ENCODE peak calls at places on chromosomes 11 and 22, in seven cellular contexts. One of them, this sample, is unnamed.

GRCh38 chr11:850777-851762 is 8.4 kb downstream of the TSPAN4 start:
- DNase-seq in activated CD8-positive, alpha-beta T cell treated with anti-CD3 and anti-CD28 coated beads for 36 hours: peak
- DNase-seq in sigmoid colon: no peak
- DNase-seq in dorsolateral prefrontal cortex: no peak
- DNase-seq in fibroblast of pulmonary artery: no peak
- DNase-seq in CD8-positive, alpha-beta T cell: no peak
- DNase-seq in tibial artery: no peak
- DNase-seq in this sample: no peak

GRCh38 chr11:87338046-87338639 is 300.4 kb downstream of the TMEM135 start:
- DNase-seq in activated CD8-positive, alpha-beta T cell treated with anti-CD3 and anti-CD28 coated beads for 36 hours: no peak
- DNase-seq in sigmoid colon: no peak
- DNase-seq in dorsolateral prefrontal cortex: no peak
- DNase-seq in fibroblast of pulmonary artery: no peak
- DNase-seq in CD8-positive, alpha-beta T cell: no peak
- DNase-seq in tibial artery: no peak
- DNase-seq in this sample: no peak

GRCh38 chr11:9697766-9698165 is 33.9 kb downstream of the SWAP70 start:
- DNase-seq in activated CD8-positive, alpha-beta T cell treated with anti-CD3 and anti-CD28 coated beads for 36 hours: no peak
- DNase-seq in sigmoid colon: no peak
- DNase-seq in dorsolateral prefrontal cortex: no peak
- DNase-seq in fibroblast of pulmonary artery: no peak
- DNase-seq in CD8-positive, alpha-beta T cell: no peak
- DNase-seq in tibial artery: no peak
- DNase-seq in this sample: no peak

GRCh38 chr22:29330291-29330690 is 14.8 kb upstream of the RASL10A start:
- DNase-seq in activated CD8-positive, alpha-beta T cell treated with anti-CD3 and anti-CD28 coated beads for 36 hours: no peak
- DNase-seq in sigmoid colon: no peak
- DNase-seq in dorsolateral prefrontal cortex: no peak
- DNase-seq in fibroblast of pulmonary artery: no peak
- DNase-seq in CD8-positive, alpha-beta T cell: no peak
- DNase-seq in tibial artery: no peak
- DNase-seq in this sample: no peak

GRCh38 chr22:44193537-44193896 is 12.8 kb downstream of the PARVG start:
- DNase-seq in activated CD8-positive, alpha-beta T cell treated with anti-CD3 and anti-CD28 coated beads for 36 hours: peak
- DNase-seq in sigmoid colon: no peak
- DNase-seq in dorsolateral prefrontal cortex: no peak
- DNase-seq in fibroblast of pulmonary artery: no peak
- DNase-seq in CD8-positive, alpha-beta T cell: no peak
- DNase-seq in tibial artery: no peak
- DNase-seq in this sample: no peak

GRCh38 chr11:47468598-47469214 is 19.8 kb upstream of the RAPSN start:
- DNase-seq in activated CD8-positive, alpha-beta T cell treated with anti-CD3 and anti-CD28 coated beads for 36 hours: no peak
- DNase-seq in sigmoid colon: no peak
- DNase-seq in dorsolateral prefrontal cortex: no peak
- DNase-seq in fibroblast of pulmonary artery: peak
- DNase-seq in CD8-positive, alpha-beta T cell: no peak
- DNase-seq in tibial artery: no peak
- DNase-seq in this sample: no peak

GRCh38 chr11:80146231-80146630 is 705.4 kb upstream of the TENM4 start:
- DNase-seq in activated CD8-positive, alpha-beta T cell treated with anti-CD3 and anti-CD28 coated beads for 36 hours: no peak
- DNase-seq in sigmoid colon: no peak
- DNase-seq in dorsolateral prefrontal cortex: no peak
- DNase-seq in fibroblast of pulmonary artery: no peak
- DNase-seq in CD8-positive, alpha-beta T cell: no peak
- DNase-seq in tibial artery: no peak
- DNase-seq in this sample: no peak

GRCh38 chr11:75107187-75107586 is 10.5 kb upstream of the OR2AT4 start:
- DNase-seq in activated CD8-positive, alpha-beta T cell treated with anti-CD3 and anti-CD28 coated beads for 36 hours: no peak
- DNase-seq in sigmoid colon: no peak
- DNase-seq in dorsolateral prefrontal cortex: no peak
- DNase-seq in fibroblast of pulmonary artery: peak
- DNase-seq in CD8-positive, alpha-beta T cell: no peak
- DNase-seq in tibial artery: no peak
- DNase-seq in this sample: no peak

GRCh38 chr11:45677811-45678515 is 12.5 kb upstream of the CHST1 start:
- DNase-seq in activated CD8-positive, alpha-beta T cell treated with anti-CD3 and anti-CD28 coated beads for 36 hours: no peak
- DNase-seq in sigmoid colon: peak
- DNase-seq in dorsolateral prefrontal cortex: no peak
- DNase-seq in fibroblast of pulmonary artery: no peak
- DNase-seq in CD8-positive, alpha-beta T cell: no peak
- DNase-seq in tibial artery: no peak
- DNase-seq in this sample: no peak

GRCh38 chr11:121577106-121577505 is 124.3 kb upstream of the SORL1-AS1 start:
- DNase-seq in activated CD8-positive, alpha-beta T cell treated with anti-CD3 and anti-CD28 coated beads for 36 hours: no peak
- DNase-seq in sigmoid colon: no peak
- DNase-seq in dorsolateral prefrontal cortex: no peak
- DNase-seq in fibroblast of pulmonary artery: no peak
- DNase-seq in CD8-positive, alpha-beta T cell: no peak
- DNase-seq in tibial artery: no peak
- DNase-seq in this sample: no peak

GRCh38 chr11:12029738-12030363 is 21.4 kb upstream of the DKK3 start:
- DNase-seq in activated CD8-positive, alpha-beta T cell treated with anti-CD3 and anti-CD28 coated beads for 36 hours: no peak
- DNase-seq in sigmoid colon: no peak
- DNase-seq in dorsolateral prefrontal cortex: no peak
- DNase-seq in fibroblast of pulmonary artery: no peak
- DNase-seq in CD8-positive, alpha-beta T cell: no peak
- DNase-seq in tibial artery: no peak
- DNase-seq in this sample: no peak

GRCh38 chr22:44409211-44409648 is 88.8 kb downstream of the RTL6 start:
- DNase-seq in activated CD8-positive, alpha-beta T cell treated with anti-CD3 and anti-CD28 coated beads for 36 hours: no peak
- DNase-seq in sigmoid colon: peak
- DNase-seq in dorsolateral prefrontal cortex: peak
- DNase-seq in fibroblast of pulmonary artery: no peak
- DNase-seq in CD8-positive, alpha-beta T cell: no peak
- DNase-seq in tibial artery: no peak
- DNase-seq in this sample: no peak

GRCh38 chr11:27839226-27839913 is 139.1 kb upstream of the BDNF start:
- DNase-seq in activated CD8-positive, alpha-beta T cell treated with anti-CD3 and anti-CD28 coated beads for 36 hours: no peak
- DNase-seq in sigmoid colon: no peak
- DNase-seq in dorsolateral prefrontal cortex: no peak
- DNase-seq in fibroblast of pulmonary artery: peak
- DNase-seq in CD8-positive, alpha-beta T cell: no peak
- DNase-seq in tibial artery: no peak
- DNase-seq in this sample: no peak

GRCh38 chr11:65849366-65849765 is 8.6 kb downstream of the CFL1 start:
- DNase-seq in activated CD8-positive, alpha-beta T cell treated with anti-CD3 and anti-CD28 coated beads for 36 hours: no peak
- DNase-seq in sigmoid colon: no peak
- DNase-seq in dorsolateral prefrontal cortex: no peak
- DNase-seq in fibroblast of pulmonary artery: no peak
- DNase-seq in CD8-positive, alpha-beta T cell: no peak
- DNase-seq in tibial artery: no peak
- DNase-seq in this sample: no peak

GRCh38 chr11:30171661-30172060 is 59.2 kb upstream of the FSHB start:
- DNase-seq in activated CD8-positive, alpha-beta T cell treated with anti-CD3 and anti-CD28 coated beads for 36 hours: no peak
- DNase-seq in sigmoid colon: no peak
- DNase-seq in dorsolateral prefrontal cortex: no peak
- DNase-seq in fibroblast of pulmonary artery: no peak
- DNase-seq in CD8-positive, alpha-beta T cell: no peak
- DNase-seq in tibial artery: no peak
- DNase-seq in this sample: no peak

GRCh38 chr11:133827556-133827955 is 17.8 kb downstream of the SPATA19 start:
- DNase-seq in activated CD8-positive, alpha-beta T cell treated with anti-CD3 and anti-CD28 coated beads for 36 hours: no peak
- DNase-seq in sigmoid colon: no peak
- DNase-seq in dorsolateral prefrontal cortex: no peak
- DNase-seq in fibroblast of pulmonary artery: no peak
- DNase-seq in CD8-positive, alpha-beta T cell: no peak
- DNase-seq in tibial artery: no peak
- DNase-seq in this sample: no peak

GRCh38 chr22:39152511-39153219 is at the start of gene CBX7:
- DNase-seq in activated CD8-positive, alpha-beta T cell treated with anti-CD3 and anti-CD28 coated beads for 36 hours: peak
- DNase-seq in sigmoid colon: peak
- DNase-seq in dorsolateral prefrontal cortex: peak
- DNase-seq in fibroblast of pulmonary artery: peak
- DNase-seq in CD8-positive, alpha-beta T cell: peak
- DNase-seq in tibial artery: peak
- DNase-seq in this sample: peak

GRCh38 chr11:7571640-7572000 is 57.8 kb downstream of the PPFIBP2 start:
- DNase-seq in activated CD8-positive, alpha-beta T cell treated with anti-CD3 and anti-CD28 coated beads for 36 hours: peak
- DNase-seq in sigmoid colon: peak
- DNase-seq in dorsolateral prefrontal cortex: peak
- DNase-seq in fibroblast of pulmonary artery: peak
- DNase-seq in CD8-positive, alpha-beta T cell: no peak
- DNase-seq in tibial artery: peak
- DNase-seq in this sample: peak

GRCh38 chr11:7569044-7569443 is 55.2 kb downstream of the PPFIBP2 start:
- DNase-seq in activated CD8-positive, alpha-beta T cell treated with anti-CD3 and anti-CD28 coated beads for 36 hours: no peak
- DNase-seq in sigmoid colon: no peak
- DNase-seq in dorsolateral prefrontal cortex: no peak
- DNase-seq in fibroblast of pulmonary artery: no peak
- DNase-seq in CD8-positive, alpha-beta T cell: no peak
- DNase-seq in tibial artery: no peak
- DNase-seq in this sample: no peak

GRCh38 chr11:7572001-7572712 is 58.4 kb downstream of the PPFIBP2 start:
- DNase-seq in activated CD8-positive, alpha-beta T cell treated with anti-CD3 and anti-CD28 coated beads for 36 hours: no peak
- DNase-seq in sigmoid colon: no peak
- DNase-seq in dorsolateral prefrontal cortex: no peak
- DNase-seq in fibroblast of pulmonary artery: no peak
- DNase-seq in CD8-positive, alpha-beta T cell: no peak
- DNase-seq in tibial artery: no peak
- DNase-seq in this sample: no peak

GRCh38 chr11:7573193-7573557 is 59.4 kb downstream of the PPFIBP2 start:
- DNase-seq in activated CD8-positive, alpha-beta T cell treated with anti-CD3 and anti-CD28 coated beads for 36 hours: no peak
- DNase-seq in sigmoid colon: no peak
- DNase-seq in dorsolateral prefrontal cortex: no peak
- DNase-seq in fibroblast of pulmonary artery: peak
- DNase-seq in CD8-positive, alpha-beta T cell: no peak
- DNase-seq in tibial artery: no peak
- DNase-seq in this sample: no peak

DNA sequence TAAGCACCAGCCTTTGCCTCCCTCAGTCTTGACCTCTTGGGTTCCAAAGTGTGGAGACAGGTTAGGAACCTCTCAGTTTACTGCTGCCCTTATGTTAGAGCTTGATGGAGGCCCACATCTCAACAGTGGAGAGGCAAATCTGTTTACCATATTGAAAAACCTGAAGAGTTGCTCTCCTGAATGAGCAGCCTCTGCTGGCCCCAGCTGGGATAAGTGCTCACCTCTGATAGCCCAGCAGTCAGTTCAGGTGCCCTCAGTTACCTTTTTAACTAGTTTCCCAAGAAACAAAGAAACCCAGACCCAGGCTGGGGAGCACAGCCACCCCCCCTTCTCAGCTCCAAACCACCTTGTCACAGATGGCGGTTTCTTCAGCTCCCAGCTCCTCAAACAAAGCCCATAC is 57.1 kb downstream of the PPFIBP2 start:
- DNase-seq in activated CD8-positive, alpha-beta T cell treated with anti-CD3 and anti-CD28 coated beads for 36 hours: no peak
- DNase-seq in sigmoid colon: no peak
- DNase-seq in dorsolateral prefrontal cortex: no peak
- DNase-seq in fibroblast of pulmonary artery: no peak
- DNase-seq in CD8-positive, alpha-beta T cell: no peak
- DNase-seq in tibial artery: no peak
- DNase-seq in this sample: no peak
- TF ChIP-seq CTCF in activated CD8-positive, alpha-beta T cell treated with anti-CD3 and anti-CD28 coated beads for 36 hours: no peak
- TF ChIP-seq CTCF in sigmoid colon: no peak
- TF ChIP-seq CTCF in dorsolateral prefrontal cortex: no peak
- TF ChIP-seq CTCF in fibroblast of pulmonary artery: no peak
- TF ChIP-seq CTCF in CD8-positive, alpha-beta T cell: no peak
- TF ChIP-seq CTCF in tibial artery: no peak
- TF ChIP-seq CTCF in this sample: no peak

GRCh38 chr22:36327922-36328551 is 59.7 kb downstream of the MYH9 start:
- DNase-seq in activated CD8-positive, alpha-beta T cell treated with anti-CD3 and anti-CD28 coated beads for 36 hours: peak
- DNase-seq in sigmoid colon: peak
- DNase-seq in dorsolateral prefrontal cortex: peak
- DNase-seq in fibroblast of pulmonary artery: peak
- DNase-seq in CD8-positive, alpha-beta T cell: no peak
- DNase-seq in tibial artery: peak
- DNase-seq in this sample: no peak

GRCh38 chr22:36325163-36326031 is 62.4 kb downstream of the MYH9 start:
- DNase-seq in activated CD8-positive, alpha-beta T cell treated with anti-CD3 and anti-CD28 coated beads for 36 hours: no peak
- DNase-seq in sigmoid colon: peak
- DNase-seq in dorsolateral prefrontal cortex: no peak
- DNase-seq in fibroblast of pulmonary artery: peak
- DNase-seq in CD8-positive, alpha-beta T cell: no peak
- DNase-seq in tibial artery: peak
- DNase-seq in this sample: no peak

GRCh38 chr22:36324414-36324813 is 63.4 kb downstream of the MYH9 start:
- DNase-seq in activated CD8-positive, alpha-beta T cell treated with anti-CD3 and anti-CD28 coated beads for 36 hours: no peak
- DNase-seq in sigmoid colon: no peak
- DNase-seq in dorsolateral prefrontal cortex: peak
- DNase-seq in fibroblast of pulmonary artery: no peak
- DNase-seq in CD8-positive, alpha-beta T cell: no peak
- DNase-seq in tibial artery: no peak
- DNase-seq in this sample: no peak

GRCh38 chr22:36328635-36329216 is 59.0 kb downstream of the MYH9 start:
- DNase-seq in activated CD8-positive, alpha-beta T cell treated with anti-CD3 and anti-CD28 coated beads for 36 hours: peak
- DNase-seq in sigmoid colon: peak
- DNase-seq in dorsolateral prefrontal cortex: peak
- DNase-seq in fibroblast of pulmonary artery: peak
- DNase-seq in CD8-positive, alpha-beta T cell: no peak
- DNase-seq in tibial artery: peak
- DNase-seq in this sample: no peak

GRCh38 chr22:36326178-36327161 is 61.3 kb downstream of the MYH9 start:
- DNase-seq in activated CD8-positive, alpha-beta T cell treated with anti-CD3 and anti-CD28 coated beads for 36 hours: no peak
- DNase-seq in sigmoid colon: no peak
- DNase-seq in dorsolateral prefrontal cortex: no peak
- DNase-seq in fibroblast of pulmonary artery: no peak
- DNase-seq in CD8-positive, alpha-beta T cell: no peak
- DNase-seq in tibial artery: no peak
- DNase-seq in this sample: no peak
- TF ChIP-seq CTCF in activated CD8-positive, alpha-beta T cell treated with anti-CD3 and anti-CD28 coated beads for 36 hours: no peak
- TF ChIP-seq CTCF in sigmoid colon: no peak
- TF ChIP-seq CTCF in dorsolateral prefrontal cortex: no peak
- TF ChIP-seq CTCF in fibroblast of pulmonary artery: no peak
- TF ChIP-seq CTCF in CD8-positive, alpha-beta T cell: no peak
- TF ChIP-seq CTCF in tibial artery: no peak
- TF ChIP-seq CTCF in this sample: no peak

DNA sequence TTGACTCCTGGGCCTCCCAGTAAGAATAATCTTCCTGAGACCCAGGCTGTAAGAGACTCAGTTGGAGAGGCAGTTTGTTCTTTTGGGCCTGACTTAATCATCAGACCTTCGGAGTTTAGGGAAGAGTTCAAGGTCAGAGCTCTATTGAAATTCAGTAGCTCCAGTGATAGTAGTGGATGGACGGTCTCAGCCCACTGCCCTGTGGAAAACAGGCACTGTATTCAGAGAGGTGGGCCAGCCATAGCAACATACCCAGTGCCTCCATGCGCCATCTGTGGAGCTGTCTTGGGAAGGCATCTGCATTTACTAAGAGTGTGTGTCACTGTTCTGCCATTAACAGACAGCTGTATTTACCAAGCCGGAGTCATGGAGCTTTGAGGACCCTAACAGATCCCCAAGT is 2.9 kb downstream of the SMARCB1 start:
- DNase-seq in activated CD8-positive, alpha-beta T cell treated with anti-CD3 and anti-CD28 coated beads for 36 hours: no peak
- DNase-seq in sigmoid colon: no peak
- DNase-seq in dorsolateral prefrontal cortex: no peak
- DNase-seq in fibroblast of pulmonary artery: no peak
- DNase-seq in CD8-positive, alpha-beta T cell: no peak
- DNase-seq in tibial artery: no peak
- DNase-seq in this sample: no peak
- TF ChIP-seq CTCF in activated CD8-positive, alpha-beta T cell treated with anti-CD3 and anti-CD28 coated beads for 36 hours: no peak
- TF ChIP-seq CTCF in sigmoid colon: no peak
- TF ChIP-seq CTCF in dorsolateral prefrontal cortex: no peak
- TF ChIP-seq CTCF in fibroblast of pulmonary artery: peak
- TF ChIP-seq CTCF in CD8-positive, alpha-beta T cell: no peak
- TF ChIP-seq CTCF in tibial artery: no peak
- TF ChIP-seq CTCF in this sample: no peak

DNA sequence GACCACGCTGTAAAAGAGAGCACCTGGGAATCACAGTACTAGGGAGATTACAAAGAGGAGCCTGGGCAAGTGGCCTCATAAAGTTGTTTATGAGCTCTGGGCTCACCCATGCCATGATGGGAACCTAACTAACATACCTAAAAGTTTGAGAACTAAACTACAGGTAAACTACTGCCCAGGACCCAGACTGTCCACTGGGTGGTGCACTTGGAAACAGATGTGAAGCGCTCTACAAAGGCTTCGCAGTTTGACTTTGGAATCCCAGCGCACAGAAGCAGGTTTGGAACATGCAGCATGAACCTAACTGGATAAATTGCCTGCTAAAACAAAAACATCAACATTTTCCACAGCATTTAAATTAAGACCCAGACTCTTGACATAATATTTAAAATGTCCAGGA is 418.6 kb downstream of the FAM181B start:
- DNase-seq in activated CD8-positive, alpha-beta T cell treated with anti-CD3 and anti-CD28 coated beads for 36 hours: peak
- DNase-seq in sigmoid colon: peak
- DNase-seq in dorsolateral prefrontal cortex: no peak
- DNase-seq in fibroblast of pulmonary artery: no peak
- DNase-seq in CD8-positive, alpha-beta T cell: no peak
- DNase-seq in tibial artery: no peak
- DNase-seq in this sample: no peak
- TF ChIP-seq CTCF in activated CD8-positive, alpha-beta T cell treated with anti-CD3 and anti-CD28 coated beads for 36 hours: no peak
- TF ChIP-seq CTCF in sigmoid colon: no peak
- TF ChIP-seq CTCF in dorsolateral prefrontal cortex: no peak
- TF ChIP-seq CTCF in fibroblast of pulmonary artery: no peak
- TF ChIP-seq CTCF in CD8-positive, alpha-beta T cell: no peak
- TF ChIP-seq CTCF in tibial artery: no peak
- TF ChIP-seq CTCF in this sample: peak